ENCODE peak calls at places on chromosome 1, in ten cellular contexts. One of them, this sample, is unnamed.

GRCh38 chr1:179012033-179012432 is 13.7 kb upstream of the FAM20B start:
- DNase-seq in esophagus muscularis mucosa: no peak
- DNase-seq in cardiac fibroblast: peak
- DNase-seq in neural crest cell: no peak
- DNase-seq in lower lobe of right lung: no peak
- DNase-seq in AG04449: no peak
- DNase-seq in left lung: no peak
- DNase-seq in SK-N-SH: no peak
- DNase-seq in GM20000: no peak
- DNase-seq in GM13977: no peak
- DNase-seq in this sample: no peak

GRCh38 chr1:15181564-15181963 is 28.0 kb downstream of the TMEM51 start:
- DNase-seq in cardiac fibroblast: no peak
- DNase-seq in SK-N-SH: no peak
- DNase-seq in esophagus muscularis mucosa: no peak
- DNase-seq in AG04449: no peak
- DNase-seq in GM13977: no peak
- DNase-seq in lower lobe of right lung: no peak
- DNase-seq in neural crest cell: no peak
- DNase-seq in GM20000: no peak
- DNase-seq in left lung: no peak
- DNase-seq in this sample: no peak

GRCh38 chr1:23585321-23586022 is 26.2 kb upstream of the ID3 start:
- DNase-seq in SK-N-SH: no peak
- DNase-seq in left lung: no peak
- DNase-seq in esophagus muscularis mucosa: no peak
- DNase-seq in neural crest cell: no peak
- DNase-seq in GM20000: no peak
- DNase-seq in GM13977: no peak
- DNase-seq in AG04449: peak
- DNase-seq in lower lobe of right lung: no peak
- DNase-seq in cardiac fibroblast: peak
- DNase-seq in this sample: no peak

GRCh38 chr1:64396817-64397216 is 73.1 kb upstream of the CACHD1 start:
- DNase-seq in cardiac fibroblast: peak
- DNase-seq in left lung: no peak
- DNase-seq in SK-N-SH: no peak
- DNase-seq in GM20000: no peak
- DNase-seq in GM13977: no peak
- DNase-seq in neural crest cell: no peak
- DNase-seq in AG04449: no peak
- DNase-seq in esophagus muscularis mucosa: no peak
- DNase-seq in lower lobe of right lung: no peak
- DNase-seq in this sample: no peak

GRCh38 chr1:54577612-54578011 is 29.6 kb downstream of the ACOT11 start:
- DNase-seq in esophagus muscularis mucosa: no peak
- DNase-seq in AG04449: no peak
- DNase-seq in neural crest cell: no peak
- DNase-seq in SK-N-SH: no peak
- DNase-seq in lower lobe of right lung: peak
- DNase-seq in GM13977: no peak
- DNase-seq in left lung: peak
- DNase-seq in cardiac fibroblast: peak
- DNase-seq in GM20000: no peak
- DNase-seq in this sample: no peak

GRCh38 chr1:18965206-18966173 is 9.0 kb upstream of the IFFO2 start:
- DNase-seq in neural crest cell: no peak
- DNase-seq in esophagus muscularis mucosa: no peak
- DNase-seq in cardiac fibroblast: peak
- DNase-seq in GM20000: no peak
- DNase-seq in GM13977: no peak
- DNase-seq in AG04449: no peak
- DNase-seq in SK-N-SH: no peak
- DNase-seq in left lung: no peak
- DNase-seq in lower lobe of right lung: no peak
- DNase-seq in this sample: no peak

GRCh38 chr1:8010080-8010664 is 15.9 kb downstream of the ERRFI1 start:
- DNase-seq in esophagus muscularis mucosa: no peak
- DNase-seq in GM20000: no peak
- DNase-seq in left lung: no peak
- DNase-seq in neural crest cell: no peak
- DNase-seq in AG04449: no peak
- DNase-seq in lower lobe of right lung: no peak
- DNase-seq in GM13977: no peak
- DNase-seq in SK-N-SH: no peak
- DNase-seq in cardiac fibroblast: peak
- DNase-seq in this sample: no peak

GRCh38 chr1:93844262-93845045 is 34.6 kb downstream of the DNTTIP2 start:
- DNase-seq in neural crest cell: peak
- DNase-seq in left lung: peak
- DNase-seq in GM20000: peak
- DNase-seq in lower lobe of right lung: no peak
- DNase-seq in SK-N-SH: peak
- DNase-seq in cardiac fibroblast: peak
- DNase-seq in esophagus muscularis mucosa: peak
- DNase-seq in GM13977: peak
- DNase-seq in AG04449: no peak
- DNase-seq in this sample: no peak

GRCh38 chr1:209430107-209430506 is 153.4 kb upstream of the CAMK1G start:
- DNase-seq in cardiac fibroblast: no peak
- DNase-seq in esophagus muscularis mucosa: no peak
- DNase-seq in left lung: no peak
- DNase-seq in AG04449: no peak
- DNase-seq in GM13977: no peak
- DNase-seq in neural crest cell: no peak
- DNase-seq in lower lobe of right lung: no peak
- DNase-seq in SK-N-SH: no peak
- DNase-seq in GM20000: no peak
- DNase-seq in this sample: no peak

GRCh38 chr1:220970311-220970710 is 91.1 kb downstream of the HLX start:
- DNase-seq in GM20000: no peak
- DNase-seq in left lung: no peak
- DNase-seq in neural crest cell: no peak
- DNase-seq in GM13977: no peak
- DNase-seq in cardiac fibroblast: peak
- DNase-seq in lower lobe of right lung: no peak
- DNase-seq in AG04449: no peak
- DNase-seq in esophagus muscularis mucosa: no peak
- DNase-seq in SK-N-SH: no peak
- DNase-seq in this sample: no peak

GRCh38 chr1:18342744-18343143 is 138.0 kb upstream of the KLHDC7A start:
- DNase-seq in GM13977: no peak
- DNase-seq in left lung: no peak
- DNase-seq in lower lobe of right lung: no peak
- DNase-seq in AG04449: no peak
- DNase-seq in SK-N-SH: no peak
- DNase-seq in neural crest cell: no peak
- DNase-seq in esophagus muscularis mucosa: no peak
- DNase-seq in GM20000: no peak
- DNase-seq in cardiac fibroblast: no peak
- DNase-seq in this sample: no peak

GRCh38 chr1:204145033-204145504 is 6.8 kb downstream of the ETNK2 start:
- DNase-seq in AG04449: no peak
- DNase-seq in cardiac fibroblast: no peak
- DNase-seq in GM20000: no peak
- DNase-seq in esophagus muscularis mucosa: no peak
- DNase-seq in left lung: no peak
- DNase-seq in SK-N-SH: no peak
- DNase-seq in lower lobe of right lung: no peak
- DNase-seq in GM13977: no peak
- DNase-seq in neural crest cell: no peak
- DNase-seq in this sample: no peak

GRCh38 chr1:170881268-170882265 is 53.8 kb upstream of the MROH9 start:
- DNase-seq in esophagus muscularis mucosa: no peak
- DNase-seq in left lung: no peak
- DNase-seq in lower lobe of right lung: no peak
- DNase-seq in SK-N-SH: no peak
- DNase-seq in neural crest cell: no peak
- DNase-seq in GM20000: peak
- DNase-seq in AG04449: no peak
- DNase-seq in cardiac fibroblast: peak
- DNase-seq in GM13977: peak
- DNase-seq in this sample: no peak

GRCh38 chr1:11198851-11199628 is 9.9 kb downstream of the ANGPTL7 start:
- DNase-seq in GM20000: no peak
- DNase-seq in neural crest cell: no peak
- DNase-seq in GM13977: no peak
- DNase-seq in lower lobe of right lung: no peak
- DNase-seq in SK-N-SH: peak
- DNase-seq in cardiac fibroblast: no peak
- DNase-seq in esophagus muscularis mucosa: no peak
- DNase-seq in left lung: no peak
- DNase-seq in AG04449: no peak
- DNase-seq in this sample: no peak

GRCh38 chr1:12009318-12010001 is 9.8 kb upstream of the MIIP start:
- DNase-seq in left lung: no peak
- DNase-seq in neural crest cell: no peak
- DNase-seq in SK-N-SH: no peak
- DNase-seq in AG04449: no peak
- DNase-seq in lower lobe of right lung: no peak
- DNase-seq in esophagus muscularis mucosa: no peak
- DNase-seq in GM20000: no peak
- DNase-seq in cardiac fibroblast: no peak
- DNase-seq in GM13977: no peak
- DNase-seq in this sample: no peak

GRCh38 chr1:97364086-97364485 is 556.7 kb downstream of the DPYD start:
- DNase-seq in lower lobe of right lung: no peak
- DNase-seq in AG04449: no peak
- DNase-seq in GM20000: no peak
- DNase-seq in left lung: no peak
- DNase-seq in esophagus muscularis mucosa: no peak
- DNase-seq in SK-N-SH: no peak
- DNase-seq in neural crest cell: no peak
- DNase-seq in cardiac fibroblast: peak
- DNase-seq in GM13977: no peak
- DNase-seq in this sample: no peak

GRCh38 chr1:53160924-53161378 is 18.5 kb upstream of the SLC1A7 start:
- DNase-seq in cardiac fibroblast: no peak
- DNase-seq in left lung: no peak
- DNase-seq in AG04449: no peak
- DNase-seq in neural crest cell: no peak
- DNase-seq in GM13977: no peak
- DNase-seq in GM20000: no peak
- DNase-seq in esophagus muscularis mucosa: peak
- DNase-seq in SK-N-SH: no peak
- DNase-seq in lower lobe of right lung: no peak
- DNase-seq in this sample: no peak

DNA sequence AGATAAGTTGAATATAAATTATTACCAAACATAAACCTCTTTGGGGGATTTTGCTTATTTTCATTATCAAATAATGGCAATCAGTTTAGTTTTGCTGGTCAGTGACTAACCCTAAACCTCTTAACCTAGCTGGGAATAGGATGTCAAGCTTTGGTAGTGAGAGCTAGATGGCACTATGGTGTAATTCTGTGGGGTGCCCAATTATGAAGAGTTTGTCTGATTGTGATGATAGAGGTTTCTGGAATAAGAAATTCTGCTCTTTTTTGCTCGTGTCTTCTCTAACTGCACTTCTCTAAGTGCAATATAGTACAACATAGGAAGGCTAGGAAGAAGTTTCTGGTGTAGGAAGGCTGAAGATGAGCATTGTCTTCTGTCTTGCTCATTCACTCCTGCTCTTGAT is 59.8 kb downstream of the XCL1 start:
- DNase-seq in GM20000: peak
- DNase-seq in cardiac fibroblast: peak
- DNase-seq in neural crest cell: no peak
- DNase-seq in esophagus muscularis mucosa: no peak
- DNase-seq in left lung: no peak
- DNase-seq in lower lobe of right lung: no peak
- DNase-seq in SK-N-SH: no peak
- DNase-seq in AG04449: no peak
- DNase-seq in GM13977: no peak
- DNase-seq in this sample: no peak
- TF ChIP-seq CTCF in GM20000: no peak
- TF ChIP-seq CTCF in cardiac fibroblast: no peak
- TF ChIP-seq CTCF in neural crest cell: no peak
- TF ChIP-seq CTCF in esophagus muscularis mucosa: peak
- TF ChIP-seq CTCF in left lung: no peak
- TF ChIP-seq CTCF in lower lobe of right lung: peak
- TF ChIP-seq CTCF in SK-N-SH: peak
- TF ChIP-seq CTCF in AG04449: no peak
- TF ChIP-seq CTCF in GM13977: peak
- TF ChIP-seq CTCF in this sample: no peak

GRCh38 chr1:17276568-17276967 is 27.7 kb downstream of the PADI3 start:
- DNase-seq in esophagus muscularis mucosa: no peak
- DNase-seq in GM20000: no peak
- DNase-seq in SK-N-SH: no peak
- DNase-seq in left lung: peak
- DNase-seq in AG04449: no peak
- DNase-seq in neural crest cell: no peak
- DNase-seq in lower lobe of right lung: peak
- DNase-seq in GM13977: no peak
- DNase-seq in cardiac fibroblast: peak
- DNase-seq in this sample: no peak
- TF ChIP-seq CTCF in esophagus muscularis mucosa: no peak
- TF ChIP-seq CTCF in GM20000: no peak
- TF ChIP-seq CTCF in SK-N-SH: no peak
- TF ChIP-seq CTCF in left lung: no peak
- TF ChIP-seq CTCF in AG04449: no peak
- TF ChIP-seq CTCF in neural crest cell: no peak
- TF ChIP-seq CTCF in lower lobe of right lung: no peak
- TF ChIP-seq CTCF in GM13977: no peak
- TF ChIP-seq CTCF in cardiac fibroblast: no peak
- TF ChIP-seq CTCF in this sample: no peak

GRCh38 chr1:21814241-21814918 is 2.3 kb downstream of the LDLRAD2 start:
- DNase-seq in AG04449: no peak
- DNase-seq in neural crest cell: peak
- DNase-seq in lower lobe of right lung: peak
- DNase-seq in esophagus muscularis mucosa: no peak
- DNase-seq in GM20000: peak
- DNase-seq in left lung: no peak
- DNase-seq in GM13977: peak
- DNase-seq in cardiac fibroblast: no peak
- DNase-seq in SK-N-SH: peak
- DNase-seq in this sample: no peak
- TF ChIP-seq CTCF in AG04449: peak
- TF ChIP-seq CTCF in neural crest cell: peak
- TF ChIP-seq CTCF in lower lobe of right lung: peak
- TF ChIP-seq CTCF in esophagus muscularis mucosa: peak
- TF ChIP-seq CTCF in GM20000: peak
- TF ChIP-seq CTCF in left lung: peak
- TF ChIP-seq CTCF in GM13977: peak
- TF ChIP-seq CTCF in cardiac fibroblast: peak
- TF ChIP-seq CTCF in SK-N-SH: peak
- TF ChIP-seq CTCF in this sample: no peak

GRCh38 chr1:106222415-106222814 is 834.1 kb upstream of the PRMT6 start:
- DNase-seq in neural crest cell: no peak
- DNase-seq in lower lobe of right lung: no peak
- DNase-seq in cardiac fibroblast: peak
- DNase-seq in left lung: no peak
- DNase-seq in SK-N-SH: no peak
- DNase-seq in GM13977: no peak
- DNase-seq in GM20000: no peak
- DNase-seq in AG04449: no peak
- DNase-seq in esophagus muscularis mucosa: no peak
- DNase-seq in this sample: no peak

DNA sequence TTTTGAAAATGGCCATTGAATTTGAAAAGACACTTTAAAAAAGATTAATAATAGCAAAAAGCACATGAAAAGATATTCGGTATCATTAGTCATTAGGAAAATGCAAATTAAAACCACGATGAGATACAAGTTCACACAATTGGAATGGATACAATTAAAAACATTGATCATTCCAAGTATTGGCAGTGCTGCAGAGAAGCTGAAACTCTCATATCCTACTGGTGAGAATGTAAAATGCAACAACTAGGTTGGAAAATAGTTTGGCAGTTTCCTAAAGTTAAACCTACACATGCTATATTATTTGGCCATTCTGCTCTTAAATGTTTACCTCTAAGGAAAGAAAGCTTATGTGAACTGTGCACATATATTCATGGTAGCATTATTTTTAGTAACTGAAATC is 838.7 kb upstream of the PRMT6 start:
- DNase-seq in GM13977: no peak
- DNase-seq in SK-N-SH: no peak
- DNase-seq in GM20000: no peak
- DNase-seq in neural crest cell: no peak
- DNase-seq in left lung: no peak
- DNase-seq in AG04449: no peak
- DNase-seq in esophagus muscularis mucosa: no peak
- DNase-seq in lower lobe of right lung: no peak
- DNase-seq in cardiac fibroblast: no peak
- DNase-seq in this sample: no peak
- TF ChIP-seq CTCF in GM13977: no peak
- TF ChIP-seq CTCF in SK-N-SH: peak
- TF ChIP-seq CTCF in GM20000: no peak
- TF ChIP-seq CTCF in neural crest cell: peak
- TF ChIP-seq CTCF in left lung: no peak
- TF ChIP-seq CTCF in AG04449: no peak
- TF ChIP-seq CTCF in esophagus muscularis mucosa: no peak
- TF ChIP-seq CTCF in lower lobe of right lung: no peak
- TF ChIP-seq CTCF in cardiac fibroblast: no peak
- TF ChIP-seq CTCF in this sample: no peak

This sample was measured in omental fat pad.